ENCODE peak calls at places on chromosome 10, in five cellular contexts. One of them, this sample, is unnamed.

GRCh38 chr10:121613456-121613855 is 15.2 kb upstream of the FGFR2 start:
- DNase-seq in heart left ventricle: no peak
- DNase-seq in sigmoid colon: peak; percentile 38
- DNase-seq in ovary: no peak
- DNase-seq in suprapubic skin: no peak
- DNase-seq in this sample: no peak

GRCh38 chr10:29728541-29729049 is 93.8 kb upstream of the SVIL start:
- DNase-seq in sigmoid colon: no peak
- DNase-seq in ovary: no peak
- DNase-seq in suprapubic skin: no peak
- DNase-seq in heart left ventricle: no peak
- DNase-seq in this sample: no peak

GRCh38 chr10:80104066-80104926 is 25.8 kb downstream of the TMEM254 start:
- DNase-seq in heart left ventricle: no peak
- DNase-seq in ovary: no peak
- DNase-seq in suprapubic skin: no peak
- DNase-seq in sigmoid colon: no peak
- DNase-seq in this sample: no peak

GRCh38 chr10:111996103-111996502 is 187.5 kb downstream of the GPAM start:
- DNase-seq in ovary: no peak
- DNase-seq in sigmoid colon: no peak
- DNase-seq in suprapubic skin: no peak
- DNase-seq in heart left ventricle: no peak
- DNase-seq in this sample: no peak

GRCh38 chr10:131099028-131099427 is 212.5 kb downstream of the TCERG1L start:
- DNase-seq in suprapubic skin: no peak
- DNase-seq in heart left ventricle: no peak
- DNase-seq in sigmoid colon: no peak
- DNase-seq in ovary: no peak
- DNase-seq in this sample: no peak

GRCh38 chr10:112536663-112537062 is 89.6 kb downstream of the VTI1A start:
- DNase-seq in suprapubic skin: no peak
- DNase-seq in sigmoid colon: no peak
- DNase-seq in ovary: no peak
- DNase-seq in heart left ventricle: no peak
- DNase-seq in this sample: no peak

GRCh38 chr10:29810816-29811215 is 176.0 kb upstream of the SVIL start:
- DNase-seq in heart left ventricle: no peak
- DNase-seq in sigmoid colon: no peak
- DNase-seq in ovary: no peak
- DNase-seq in suprapubic skin: no peak
- DNase-seq in this sample: no peak

GRCh38 chr10:46523119-46523880 is 33.2 kb downstream of the GPRIN2 start:
- DNase-seq in ovary: peak; percentile 46
- DNase-seq in suprapubic skin: peak; percentile 83
- DNase-seq in sigmoid colon: peak; percentile 65
- DNase-seq in heart left ventricle: peak; percentile 42
- DNase-seq in this sample: peak; percentile 79

GRCh38 chr10:60817135-60817805 is 39.0 kb downstream of the CDK1 start:
- DNase-seq in heart left ventricle: no peak
- DNase-seq in ovary: no peak
- DNase-seq in sigmoid colon: no peak
- DNase-seq in suprapubic skin: no peak
- DNase-seq in this sample: no peak

GRCh38 chr10:51397695-51398094 is 301.7 kb downstream of the CSTF2T start:
- DNase-seq in sigmoid colon: peak; percentile 73
- DNase-seq in ovary: no peak
- DNase-seq in suprapubic skin: no peak
- DNase-seq in heart left ventricle: peak; percentile 51
- DNase-seq in this sample: peak; percentile 89

GRCh38 chr10:35639651-35640311 is 2.3 kb downstream of the FZD8 start:
- DNase-seq in heart left ventricle: peak; percentile 46
- DNase-seq in suprapubic skin: no peak
- DNase-seq in ovary: peak; percentile 42
- DNase-seq in sigmoid colon: peak; percentile 74
- DNase-seq in this sample: peak; percentile 33

GRCh38 chr10:52639652-52640051 is 132.9 kb downstream of the MBL2 start:
- DNase-seq in heart left ventricle: no peak
- DNase-seq in ovary: no peak
- DNase-seq in suprapubic skin: no peak
- DNase-seq in sigmoid colon: no peak
- DNase-seq in this sample: no peak

GRCh38 chr10:79403441-79404230 is 41.8 kb downstream of the ZCCHC24 start:
- DNase-seq in heart left ventricle: peak; percentile 73
- DNase-seq in suprapubic skin: no peak
- DNase-seq in sigmoid colon: peak; percentile 82
- DNase-seq in ovary: peak; percentile 62
- DNase-seq in this sample: no peak

GRCh38 chr10:117537904-117538524 is 4.5 kb upstream of the EMX2 start:
- DNase-seq in heart left ventricle: no peak
- DNase-seq in sigmoid colon: no peak
- DNase-seq in suprapubic skin: peak; percentile 71
- DNase-seq in ovary: no peak
- DNase-seq in this sample: no peak

GRCh38 chr10:35126530-35127288 is at the start of gene CREM:
- DNase-seq in suprapubic skin: peak; percentile 100
- DNase-seq in heart left ventricle: peak; percentile 100
- DNase-seq in ovary: peak; percentile 99
- DNase-seq in sigmoid colon: peak; percentile 100
- DNase-seq in this sample: peak; percentile 100

GRCh38 chr10:3774814-3775670 is 10.0 kb downstream of the KLF6 start:
- DNase-seq in heart left ventricle: no peak
- DNase-seq in suprapubic skin: no peak
- DNase-seq in ovary: no peak
- DNase-seq in sigmoid colon: peak; percentile 73
- DNase-seq in this sample: no peak

GRCh38 chr10:97740613-97741012 is 3.7 kb downstream of the ZFYVE27 start:
- DNase-seq in suprapubic skin: no peak
- DNase-seq in ovary: peak; percentile 1
- DNase-seq in sigmoid colon: no peak
- DNase-seq in heart left ventricle: no peak
- DNase-seq in this sample: no peak

GRCh38 chr10:92751827-92752226 is 62.1 kb downstream of the HHEX start:
- DNase-seq in sigmoid colon: no peak
- DNase-seq in heart left ventricle: no peak
- DNase-seq in suprapubic skin: no peak
- DNase-seq in ovary: no peak
- DNase-seq in this sample: no peak

GRCh38 chr10:111475720-111476119 is 398.9 kb downstream of the ADRA2A start:
- DNase-seq in heart left ventricle: no peak
- DNase-seq in suprapubic skin: no peak
- DNase-seq in sigmoid colon: no peak
- DNase-seq in ovary: no peak
- DNase-seq in this sample: no peak

GRCh38 chr10:13074562-13075451 is 25.2 kb upstream of the OPTN start:
- DNase-seq in sigmoid colon: peak; percentile 76
- DNase-seq in heart left ventricle: peak; percentile 66
- DNase-seq in suprapubic skin: no peak
- DNase-seq in ovary: peak; percentile 77
- DNase-seq in this sample: peak; percentile 68

GRCh38 chr10:14826430-14826829 is 11.4 kb downstream of the CDNF start:
- DNase-seq in heart left ventricle: no peak
- DNase-seq in sigmoid colon: no peak
- DNase-seq in ovary: no peak
- DNase-seq in suprapubic skin: no peak
- DNase-seq in this sample: no peak

GRCh38 chr10:73908853-73909611 is 1.9 kb upstream of the PLAU start:
- DNase-seq in ovary: no peak
- DNase-seq in heart left ventricle: peak; percentile 56
- DNase-seq in suprapubic skin: no peak
- DNase-seq in sigmoid colon: peak; percentile 71
- DNase-seq in this sample: no peak

GRCh38 chr10:7787150-7787856 is 490 bp downstream of the KIN start:
- DNase-seq in suprapubic skin: peak; percentile 80
- DNase-seq in ovary: no peak
- DNase-seq in heart left ventricle: no peak
- DNase-seq in sigmoid colon: no peak
- DNase-seq in this sample: no peak

GRCh38 chr10:60627778-60628773 is 150.2 kb upstream of the CDK1 start:
- DNase-seq in heart left ventricle: no peak
- DNase-seq in sigmoid colon: no peak
- DNase-seq in ovary: no peak
- DNase-seq in suprapubic skin: no peak
- DNase-seq in this sample: no peak

GRCh38 chr10:87767253-87767652 is 50.8 kb downstream of the ATAD1 start:
- DNase-seq in heart left ventricle: no peak
- DNase-seq in ovary: no peak
- DNase-seq in suprapubic skin: no peak
- DNase-seq in sigmoid colon: no peak
- DNase-seq in this sample: no peak

GRCh38 chr10:93015722-93016121 is 44.9 kb upstream of the CYP26C1 start:
- DNase-seq in suprapubic skin: no peak
- DNase-seq in ovary: no peak
- DNase-seq in sigmoid colon: no peak
- DNase-seq in heart left ventricle: no peak
- DNase-seq in this sample: no peak

GRCh38 chr10:79067241-79068202 is 1.2 kb upstream of the ZMIZ1 start:
- DNase-seq in sigmoid colon: peak; percentile 95
- DNase-seq in suprapubic skin: peak; percentile 93
- DNase-seq in ovary: peak; percentile 96
- DNase-seq in heart left ventricle: peak; percentile 92
- DNase-seq in this sample: peak; percentile 87

GRCh38 chr10:49539320-49539885 is 482 bp upstream of the ERCC6 start:
- DNase-seq in ovary: no peak
- DNase-seq in heart left ventricle: peak; percentile 30
- DNase-seq in sigmoid colon: peak; percentile 66
- DNase-seq in suprapubic skin: no peak
- DNase-seq in this sample: peak; percentile 50

GRCh38 chr10:114309111-114309651 is 70.1 kb downstream of the VWA2 start:
- DNase-seq in suprapubic skin: no peak
- DNase-seq in sigmoid colon: no peak
- DNase-seq in ovary: peak; percentile 17
- DNase-seq in heart left ventricle: no peak
- DNase-seq in this sample: no peak

GRCh38 chr10:34113504-34114225 is 701.4 kb downstream of the PARD3 start:
- DNase-seq in ovary: no peak
- DNase-seq in suprapubic skin: no peak
- DNase-seq in sigmoid colon: no peak
- DNase-seq in heart left ventricle: no peak
- DNase-seq in this sample: no peak

GRCh38 chr10:99927719-99928280 is 81.9 kb downstream of the DNMBP start:
- DNase-seq in heart left ventricle: no peak
- DNase-seq in ovary: no peak
- DNase-seq in sigmoid colon: no peak
- DNase-seq in suprapubic skin: no peak
- DNase-seq in this sample: no peak
- TF ChIP-seq POLR2A in heart left ventricle: no peak
- TF ChIP-seq POLR2A in ovary: no peak
- TF ChIP-seq POLR2A in sigmoid colon: no peak
- TF ChIP-seq POLR2A in suprapubic skin: no peak
- TF ChIP-seq POLR2A in this sample: no peak

DNA sequence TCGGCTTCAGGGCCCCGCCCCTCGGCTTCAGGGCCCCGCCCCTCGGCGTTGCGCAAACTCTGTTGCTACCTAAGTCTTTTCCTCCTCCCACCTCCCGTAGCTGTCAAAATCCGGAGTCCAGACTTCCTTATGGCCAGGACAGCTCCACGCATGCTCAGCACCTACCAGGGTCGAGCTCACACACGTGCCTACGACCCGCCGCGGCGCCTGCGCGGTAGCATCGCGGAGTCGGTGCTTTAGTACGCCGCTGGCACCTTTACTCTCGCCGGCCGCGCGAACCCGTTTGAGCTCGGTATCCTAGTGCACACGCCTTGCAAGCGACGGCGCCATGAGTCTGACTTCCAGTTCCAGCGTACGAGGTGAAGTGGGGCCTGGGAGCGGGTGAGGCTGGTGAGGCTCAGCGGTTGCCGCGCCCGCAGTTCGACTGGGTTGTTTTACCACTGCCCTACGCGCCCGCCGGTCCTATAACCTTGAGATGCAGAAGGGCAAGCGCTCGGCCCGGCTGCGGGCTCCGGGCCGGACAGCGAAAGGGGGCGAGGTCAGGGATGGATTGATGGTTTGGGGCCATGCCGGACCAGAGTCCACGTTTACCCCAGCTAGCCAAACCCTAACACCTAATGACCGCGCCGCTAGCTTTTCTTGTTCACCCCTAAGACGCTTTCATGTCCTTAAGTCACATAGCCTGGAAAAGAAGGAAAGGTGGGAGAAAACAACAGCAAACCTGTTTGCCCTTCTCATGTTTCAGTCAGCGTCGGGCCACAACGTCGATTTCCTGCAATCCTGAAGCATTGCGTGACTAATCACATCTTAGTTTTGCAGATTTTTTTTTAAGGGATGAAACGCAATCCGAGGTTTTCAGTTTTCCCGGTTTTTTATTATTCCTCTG is at the start of gene CISD1:
- DNase-seq in heart left ventricle: peak; percentile 98
- DNase-seq in suprapubic skin: peak; percentile 95
- DNase-seq in ovary: peak; percentile 97
- DNase-seq in sigmoid colon: peak; percentile 99
- DNase-seq in this sample: peak; percentile 98
- TF ChIP-seq POLR2A in heart left ventricle: no peak
- TF ChIP-seq POLR2A in suprapubic skin: peak; percentile 25
- TF ChIP-seq POLR2A in ovary: peak; percentile 85
- TF ChIP-seq POLR2A in sigmoid colon: peak; percentile 78
- TF ChIP-seq POLR2A in this sample: peak; percentile 23

DNA sequence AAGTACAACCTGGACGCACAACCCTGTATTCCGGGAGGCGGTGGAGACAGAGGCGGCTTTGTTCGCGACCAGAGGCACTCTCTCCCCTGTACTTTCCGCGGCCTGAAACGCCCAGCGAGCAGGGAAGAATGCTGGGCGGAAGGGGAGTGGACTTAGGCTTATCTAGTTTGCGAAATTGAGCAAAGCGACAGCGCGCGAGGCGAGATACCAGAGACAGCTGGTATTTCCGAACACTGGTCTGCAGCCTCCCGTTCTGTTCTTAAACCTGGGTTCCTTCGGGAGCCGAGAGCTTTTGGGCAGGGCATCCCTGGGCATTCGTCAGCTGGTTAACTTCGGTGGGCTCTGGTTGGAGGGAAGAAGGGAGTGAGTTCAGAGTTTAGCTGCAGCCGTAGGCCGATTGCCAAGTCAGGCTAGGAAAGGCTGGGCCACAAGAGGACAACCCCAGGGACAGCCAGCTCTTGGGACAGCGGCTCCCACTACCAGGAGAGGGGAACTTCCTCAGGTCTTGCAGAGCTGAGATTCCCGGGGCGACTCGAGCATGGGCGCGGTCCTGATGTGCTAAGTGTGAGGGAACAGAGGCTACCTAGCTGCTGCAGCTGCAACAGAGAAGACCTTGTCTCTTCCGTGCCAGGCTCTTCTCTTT is 3.9 kb downstream of the HMX3 start:
- DNase-seq in sigmoid colon: peak; percentile 52
- DNase-seq in suprapubic skin: no peak
- DNase-seq in heart left ventricle: no peak
- DNase-seq in ovary: no peak
- DNase-seq in this sample: peak; percentile 58
- TF ChIP-seq POLR2A in sigmoid colon: no peak
- TF ChIP-seq POLR2A in suprapubic skin: no peak
- TF ChIP-seq POLR2A in heart left ventricle: no peak
- TF ChIP-seq POLR2A in ovary: no peak
- TF ChIP-seq POLR2A in this sample: no peak

GRCh38 chr10:132446661-132447445 is 49.9 kb downstream of the PWWP2B start:
- DNase-seq in ovary: no peak
- DNase-seq in sigmoid colon: no peak
- DNase-seq in suprapubic skin: no peak
- DNase-seq in heart left ventricle: peak; percentile 68
- DNase-seq in this sample: peak; percentile 84
- TF ChIP-seq POLR2A in ovary: no peak
- TF ChIP-seq POLR2A in sigmoid colon: no peak
- TF ChIP-seq POLR2A in suprapubic skin: no peak
- TF ChIP-seq POLR2A in heart left ventricle: no peak
- TF ChIP-seq POLR2A in this sample: no peak

GRCh38 chr10:123141791-123142700 is 5.9 kb upstream of the HMX2 start:
- DNase-seq in suprapubic skin: no peak
- DNase-seq in sigmoid colon: peak; percentile 40
- DNase-seq in ovary: no peak
- DNase-seq in heart left ventricle: no peak
- DNase-seq in this sample: no peak
- TF ChIP-seq POLR2A in suprapubic skin: no peak
- TF ChIP-seq POLR2A in sigmoid colon: no peak
- TF ChIP-seq POLR2A in ovary: no peak
- TF ChIP-seq POLR2A in heart left ventricle: no peak
- TF ChIP-seq POLR2A in this sample: no peak

This sample was measured in stomach.